ENCODE peak calls at places on chromosomes 2 and 18, in five cellular contexts. C is breast epithelium, K is fibroblast of pulmonary artery, U is fibroblast of mammary gland, Y is fibroblast of the aortic adventitia. J is an unnamed sample.

GRCh38 chr2:6337123-6337830 is 528.4 kb downstream of the CMPK2 start:
- DNase-seq in C (no peak), K (no peak), U (no peak), Y (no peak), J (no peak)

GRCh38 chr2:30732376-30732775 is 74.9 kb downstream of the CAPN13 start:
- DNase-seq in C (no peak), K (no peak), U (no peak), Y (no peak), J (no peak)

GRCh38 chr2:152460567-152460966 is 125.6 kb downstream of the FMNL2 start:
- DNase-seq in C (no peak), K (no peak), U (no peak), Y (no peak), J (no peak)

GRCh38 chr18:62436636-62437519 is 85.9 kb upstream of the ZCCHC2 start:
- DNase-seq in C (peak), K (peak), U (peak), Y (peak), J (peak)

GRCh38 chr2:239811806-239812560 is 213.2 kb downstream of the NDUFA10 start:
- DNase-seq in C (no peak), K (no peak), U (no peak), Y (no peak), J (no peak)

GRCh38 chr2:16506366-16506765 is 159.3 kb downstream of the CYRIA start:
- DNase-seq in C (no peak), K (no peak), U (no peak), Y (no peak), J (no peak)

GRCh38 chr2:223416826-223417610 is 185.1 kb downstream of the SCG2 start:
- DNase-seq in C (no peak), K (peak), U (peak), Y (peak), J (peak)

GRCh38 chr2:215530191-215530968 is 94.5 kb upstream of the FN1 start:
- DNase-seq in C (no peak), K (peak), U (peak), Y (no peak), J (no peak)

GRCh38 chr2:160209457-160209856 is 9.4 kb upstream of the ITGB6 start:
- DNase-seq in C (no peak), K (peak), U (peak), Y (peak), J (peak)

GRCh38 chr2:181152221-181152620 is 171.8 kb downstream of the UBE2E3 start:
- DNase-seq in C (no peak), K (no peak), U (no peak), Y (peak), J (peak)

GRCh38 chr2:210252699-210253606 is 27.7 kb upstream of the ACADL start:
- DNase-seq in C (no peak), K (no peak), U (no peak), Y (no peak), J (no peak)

GRCh38 chr2:241817126-241817820 is 8.3 kb downstream of the NEU4 start:
- DNase-seq in C (no peak), K (no peak), U (no peak), Y (no peak), J (no peak)

GRCh38 chr2:8976419-8976818 is 27.1 kb downstream of the MBOAT2 start:
- DNase-seq in C (no peak), K (peak), U (no peak), Y (peak), J (peak)

GRCh38 chr2:23588106-23588505 is 203.1 kb downstream of the KLHL29 start:
- DNase-seq in C (no peak), K (no peak), U (no peak), Y (no peak), J (no peak)

GRCh38 chr2:48845719-48846118 is 90.2 kb upstream of the LHCGR start:
- DNase-seq in C (no peak), K (no peak), U (no peak), Y (no peak), J (no peak)

GRCh38 chr18:3420919-3421279 is 29.1 kb upstream of the TGIF1 start:
- DNase-seq in C (no peak), K (no peak), U (no peak), Y (no peak), J (no peak)

GRCh38 chr2:239137890-239138283 is 262.9 kb downstream of the HDAC4 start:
- DNase-seq in C (no peak), K (no peak), U (no peak), Y (no peak), J (no peak)

GRCh38 chr2:11904029-11904428 is 157.6 kb downstream of the LPIN1 start:
- DNase-seq in C (no peak), K (no peak), U (no peak), Y (no peak), J (no peak)

GRCh38 chr2:173175222-173175621 is 99.6 kb downstream of the MAP3K20 start:
- DNase-seq in C (no peak), K (no peak), U (peak), Y (peak), J (peak)

GRCh38 chr2:99084256-99084655 is 57.3 kb upstream of the C2orf15 start:
- DNase-seq in C (no peak), K (no peak), U (no peak), Y (no peak), J (no peak)

GRCh38 chr2:6480514-6480913 is 385.2 kb downstream of the CMPK2 start:
- DNase-seq in C (no peak), K (no peak), U (no peak), Y (no peak), J (no peak)

GRCh38 chr2:152367547-152368250 is 32.7 kb downstream of the FMNL2 start:
- DNase-seq in C (no peak), K (no peak), U (peak), Y (no peak), J (peak)

GRCh38 chr18:12726774-12727550 is 24.1 kb downstream of the PSMG2 start:
- DNase-seq in C (no peak), K (peak), U (peak), Y (peak), J (peak)

GRCh38 chr18:48410095-48410920 is 1.1 kb upstream of the ZBTB7C start:
- DNase-seq in C (peak), K (peak), U (peak), Y (peak), J (peak)

GRCh38 chr2:9950521-9951271 is 797 bp upstream of the GRHL1 start:
- DNase-seq in C (no peak), K (no peak), U (no peak), Y (no peak), J (no peak)

GRCh38 chr18:3479978-3480377 is 30.0 kb downstream of the TGIF1 start:
- DNase-seq in C (no peak), K (no peak), U (no peak), Y (no peak), J (no peak)

GRCh38 chr2:192885569-192886160 is 690.9 kb upstream of the TMEFF2 start:
- DNase-seq in C (no peak), K (peak), U (no peak), Y (no peak), J (no peak)

GRCh38 chr2:219180961-219181360 is 2.9 kb downstream of the RETREG2 start:
- DNase-seq in C (no peak), K (no peak), U (no peak), Y (no peak), J (no peak)

GRCh38 chr2:111617804-111618576 is 266.0 kb downstream of the ANAPC1 start:
- DNase-seq in C (peak), K (no peak), U (no peak), Y (peak), J (no peak)

GRCh38 chr18:45026162-45026561 is 345.5 kb downstream of the SETBP1 start:
- DNase-seq in C (no peak), K (no peak), U (no peak), Y (no peak), J (no peak)

GRCh38 chr2:166417669-166418068 is 41.9 kb upstream of the SCN9A start:
- DNase-seq in C (no peak), K (peak), U (peak), Y (peak), J (peak)

GRCh38 chr2:101330253-101330921 is 21.9 kb upstream of the RNF149 start:
- DNase-seq in C (no peak), K (peak), U (no peak), Y (no peak), J (no peak)

GRCh38 chr2:172457606-172458005 is 30.2 kb downstream of the ITGA6 start:
- DNase-seq in C (no peak), K (no peak), U (no peak), Y (no peak), J (no peak)

GRCh38 chr18:8890957-8891464 is 185.7 kb downstream of the MTCL1 start:
- DNase-seq in C (no peak), K (peak), U (peak), Y (peak), J (peak)

GRCh38 chr2:135023886-135024285 is 23.4 kb downstream of the MAP3K19 start:
- DNase-seq in C (no peak), K (no peak), U (no peak), Y (no peak), J (no peak)

GRCh38 chr2:43461461-43462073 is 134.3 kb downstream of the THADA start:
- DNase-seq in C (no peak), K (no peak), U (no peak), Y (no peak), J (no peak)

GRCh38 chr2:120750488-120751210 is 15.0 kb downstream of the GLI2 start:
- DNase-seq in C (no peak), K (no peak), U (peak), Y (peak), J (no peak)

GRCh38 chr2:96685592-96686459 is 43.3 kb downstream of the FER1L5 start:
- DNase-seq in C (no peak), K (peak), U (peak), Y (peak), J (peak)
- TF ChIP-seq CTCF in C (no peak), K (no peak), U (no peak), Y (no peak), J (no peak)

GRCh38 chr18:59787998-59788875 is 91.0 kb upstream of the CCBE1 start:
- DNase-seq in C (no peak), K (peak), U (peak), Y (peak), J (peak)
- H3K4me3 ChIP-seq in C (no peak), K (peak), U (no peak), Y (peak), J (no peak)

DNA sequence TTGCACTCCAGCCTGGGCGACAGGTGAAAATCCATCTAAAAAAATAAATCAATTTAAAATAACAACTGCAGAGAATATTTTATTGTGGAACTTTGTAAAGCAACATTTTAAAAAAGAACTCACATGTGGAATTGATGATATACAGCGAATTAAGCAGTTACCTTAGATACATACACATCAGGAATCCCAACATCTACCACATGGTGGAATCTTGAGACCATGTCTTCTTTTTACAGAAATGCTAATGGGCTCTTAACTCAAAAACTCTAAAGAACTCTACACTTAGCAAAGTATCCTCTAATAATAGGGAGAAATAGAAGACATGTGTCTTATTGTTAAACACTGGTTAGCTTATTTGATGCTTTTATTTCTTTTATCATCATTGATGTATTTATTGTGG is 373.6 kb downstream of the CDH7 start:
- DNase-seq in C (no peak), K (no peak), U (no peak), Y (no peak), J (no peak)
- TF ChIP-seq CTCF in C (no peak), K (no peak), U (no peak), Y (no peak), J (no peak)

GRCh38 chr2:20451346-20451745 is 4.5 kb downstream of the RHOB start:
- DNase-seq in C (no peak), K (peak), U (peak), Y (peak), J (peak)

GRCh38 chr2:20449501-20450200 is 2.8 kb downstream of the RHOB start:
- DNase-seq in C (no peak), K (peak), U (peak), Y (peak), J (peak)

GRCh38 chr2:20451761-20452499 is 5.1 kb downstream of the RHOB start:
- DNase-seq in C (no peak), K (peak), U (no peak), Y (no peak), J (peak)

GRCh38 chr2:20448246-20449046 is 1.6 kb downstream of the RHOB start:
- DNase-seq in C (no peak), K (peak), U (peak), Y (peak), J (peak)

GRCh38 chr2:20450201-20451108 is 3.6 kb downstream of the RHOB start:
- DNase-seq in C (peak), K (peak), U (peak), Y (peak), J (peak)
- H3K4me3 ChIP-seq in C (peak), K (peak), U (no peak), Y (no peak), J (peak)

GRCh38 chr2:80987466-80987865 is 682.9 kb upstream of the LRRTM1 start:
- DNase-seq in C (no peak), K (no peak), U (no peak), Y (no peak), J (no peak)
- TF ChIP-seq CTCF in C (no peak), K (no peak), U (no peak), Y (no peak), J (no peak)

GRCh38 chr2:143176606-143177005 is 47.4 kb downstream of the ARHGAP15 start:
- DNase-seq in C (no peak), K (no peak), U (no peak), Y (no peak), J (no peak)
- H3K4me3 ChIP-seq in C (no peak), K (no peak), U (no peak), Y (no peak), J (no peak)

GRCh38 chr2:29377788-29378187 is 262.6 kb downstream of the CLIP4 start:
- DNase-seq in C (no peak), K (no peak), U (no peak), Y (no peak), J (no peak)
- TF ChIP-seq CTCF in C (no peak), K (no peak), U (no peak), Y (no peak), J (no peak)

GRCh38 chr18:5415035-5415434 is 119.5 kb upstream of the ZBTB14 start:
- DNase-seq in C (no peak), K (no peak), U (no peak), Y (no peak), J (no peak)
- H3K4me3 ChIP-seq in C (no peak), K (no peak), U (no peak), Y (no peak), J (no peak)

DNA sequence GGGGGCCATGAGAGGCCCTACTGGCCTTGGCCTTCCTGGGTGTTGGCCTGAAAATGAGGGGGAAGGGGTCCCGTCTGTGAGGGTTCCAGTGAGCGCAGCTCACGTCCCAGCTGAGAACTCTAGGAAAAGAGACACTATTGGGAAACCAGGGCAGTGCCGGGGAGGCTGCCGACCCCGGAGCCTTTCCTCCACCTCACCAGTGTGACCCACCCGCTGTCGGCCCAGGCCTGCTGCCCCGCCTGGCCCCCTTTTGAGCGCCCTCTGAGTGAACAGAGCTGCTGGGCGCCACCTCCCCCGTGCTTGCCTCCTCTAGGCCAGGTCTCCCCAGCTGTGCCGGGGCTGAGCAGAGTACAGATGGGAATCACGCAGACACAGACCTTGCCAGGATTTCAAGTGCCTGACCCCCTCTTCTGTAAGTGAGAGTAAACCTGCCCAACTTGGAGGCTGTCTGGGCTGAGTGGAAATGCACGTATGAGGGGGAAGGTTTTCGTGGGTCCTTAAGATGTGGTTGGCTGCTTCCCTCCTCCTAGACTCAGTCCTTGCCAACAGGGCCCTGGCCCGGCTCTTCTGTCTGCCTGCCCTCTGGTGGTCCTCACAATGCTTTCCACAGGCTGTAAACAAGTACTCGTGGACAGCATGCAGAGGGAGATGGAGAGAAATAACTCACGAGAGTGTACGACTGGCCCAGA is 17.3 kb upstream of the ARHGEF4 start:
- DNase-seq in C (no peak), K (no peak), U (no peak), Y (no peak), J (no peak)
- TF ChIP-seq CTCF in C (no peak), K (no peak), U (no peak), Y (no peak), J (no peak)